ENCODE peak calls at places on chromosomes 13 and 19, in seven cellular contexts. E, Y, G, K, A, X and M are unnamed samples. For H3K4me1, the result is how much of the 10 kb centered on the place peaks cover.

GRCh38 chr13:97879646-97880297 is 73.7 kb upstream of the IPO5 start:
- DNase-seq in E (no peak), Y (no peak), G (peak), K (peak), A (peak), X (no peak), M (peak)

GRCh38 chr13:78827471-78827870 is 168.5 kb upstream of the OBI1 start:
- DNase-seq in E (no peak), Y (peak), G (no peak), K (peak), A (no peak), X (no peak), M (no peak)

GRCh38 chr19:37963190-37963947 is 56.4 kb downstream of the SIPA1L3 start:
- DNase-seq in E (no peak), Y (no peak), G (peak), K (no peak), A (no peak), X (no peak), M (peak)

GRCh38 chr19:50750010-50750409 is 20.3 kb upstream of the GPR32 start:
- DNase-seq in E (no peak), Y (no peak), G (no peak), K (no peak), A (peak), X (no peak), M (no peak)

GRCh38 chr19:32881766-32882165 is 12.2 kb upstream of the SLC7A9 start:
- DNase-seq in E (no peak), Y (peak), G (no peak), K (no peak), A (no peak), X (peak), M (no peak)

GRCh38 chr19:2549701-2550191 is 73.8 kb downstream of the GADD45B start:
- DNase-seq in E (no peak), Y (no peak), G (peak), K (no peak), A (peak), X (no peak), M (peak)

GRCh38 chr19:4375164-4375619 is 25.2 kb downstream of the SH3GL1 start:
- DNase-seq in E (no peak), Y (peak), G (no peak), K (peak), A (peak), X (peak), M (peak)

GRCh38 chr19:54209058-54209747 is 8.5 kb downstream of the RPS9 start:
- DNase-seq in E (no peak), Y (peak), G (no peak), K (peak), A (peak), X (peak), M (no peak)

GRCh38 chr19:2624537-2625091 is 77.9 kb downstream of the GNG7 start:
- DNase-seq in E (no peak), Y (peak), G (no peak), K (peak), A (peak), X (peak), M (no peak)

GRCh38 chr13:64662887-64663593 is 2567.1 kb downstream of the PCDH9 start:
- DNase-seq in E (no peak), Y (no peak), G (no peak), K (no peak), A (no peak), X (no peak), M (no peak)

GRCh38 chr19:15144046-15144646 is 36.9 kb downstream of the SYDE1 start:
- DNase-seq in E (no peak), Y (no peak), G (no peak), K (no peak), A (peak), X (no peak), M (peak)

GRCh38 chr13:28636677-28637317 is 22.1 kb upstream of the POMP start:
- DNase-seq in E (peak), Y (peak), G (peak), K (peak), A (peak), X (peak), M (peak)
- H3K4ac ChIP-seq in E (no peak), Y (no peak), G (peak), K (no peak), A (no peak), X (no peak), M (no peak)

DNA sequence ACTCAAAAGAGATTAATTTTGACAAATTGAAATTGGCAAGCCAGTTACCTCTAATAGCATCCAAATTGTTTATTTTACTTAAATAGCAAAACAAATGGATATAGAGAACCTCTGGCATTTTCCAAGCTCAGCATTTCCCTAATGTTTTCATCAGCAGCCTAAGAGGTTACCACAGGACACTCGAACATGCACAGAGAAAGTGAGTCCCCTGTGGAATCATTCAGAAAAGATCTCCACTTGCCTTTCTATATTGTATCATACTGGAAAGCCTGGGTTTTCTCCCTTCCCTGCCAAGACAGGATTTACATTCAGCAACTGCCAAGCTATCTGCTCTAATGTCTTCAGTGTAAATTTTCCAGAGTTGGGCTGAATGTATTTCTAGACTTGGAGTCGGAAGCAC is 188.9 kb downstream of the KCTD12 start:
- DNase-seq in E (no peak), Y (no peak), G (no peak), K (no peak), A (no peak), X (no peak), M (peak)
- H3K4me1 ChIP-seq in E (under half), Y (under half), G (under half), K (under half), A (under half), X (under half), M (under half)

GRCh38 chr13:112802808-112803207 is 113.0 kb downstream of the ATP11A start:
- DNase-seq in E (no peak), Y (no peak), G (no peak), K (no peak), A (no peak), X (no peak), M (no peak)
- H3K4ac ChIP-seq in E (no peak), Y (no peak), G (no peak), K (no peak), A (no peak), X (no peak), M (no peak)

DNA sequence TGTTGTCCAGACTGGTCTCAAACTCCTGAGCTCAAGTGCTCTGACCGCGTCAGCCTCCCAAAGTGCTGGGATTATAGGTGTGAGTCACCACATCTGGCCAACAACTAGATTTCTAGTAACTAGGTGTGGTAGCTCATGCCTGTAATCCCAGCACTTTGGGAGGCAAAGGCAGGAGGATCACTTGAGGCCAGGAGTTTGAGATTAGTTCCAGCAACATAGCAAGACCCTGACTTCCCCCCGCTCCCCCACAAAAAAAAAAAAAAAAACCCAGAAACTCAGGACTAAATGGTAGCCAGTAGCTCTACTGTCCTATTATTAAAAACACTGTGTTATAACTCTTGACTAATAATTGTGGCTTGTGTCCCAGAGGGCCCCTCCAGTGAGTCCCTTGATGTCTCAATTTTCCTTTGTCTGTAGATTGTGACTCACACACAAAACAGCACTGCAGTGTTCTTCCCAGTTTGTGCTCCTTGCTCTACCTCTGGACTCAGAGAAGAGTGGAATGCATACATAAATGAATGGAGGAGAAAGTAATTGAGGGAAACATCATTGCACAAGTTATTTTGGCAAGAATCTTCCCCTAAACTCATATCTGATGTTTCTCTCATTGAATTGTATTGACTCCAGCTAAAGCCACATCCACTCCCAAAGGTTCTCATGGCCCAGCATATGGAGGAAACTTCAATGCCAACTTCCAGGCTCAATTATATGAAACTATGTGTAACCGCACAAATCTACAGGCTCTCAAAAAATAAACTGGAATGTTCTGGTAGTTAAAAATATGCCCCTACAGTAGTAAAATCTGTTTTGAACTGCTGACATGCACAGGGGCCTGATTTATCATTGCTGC is 8.8 kb downstream of the TPT1 start:
- DNase-seq in E (no peak), Y (no peak), G (peak), K (no peak), A (peak), X (no peak), M (peak)
- H3K4me1 ChIP-seq in E (under half), Y (under half), G (under half), K (under half), A (under half), X (under half), M (under half)

GRCh38 chr19:47644199-47644598 is 35.3 kb downstream of the BICRA start:
- DNase-seq in E (no peak), Y (no peak), G (no peak), K (no peak), A (no peak), X (no peak), M (no peak)
- H3K4ac ChIP-seq in E (no peak), Y (no peak), G (no peak), K (no peak), A (no peak), X (no peak), M (no peak)